ENCODE peak calls at places on chromosomes 16 and 17, in seven cellular contexts. G is stimulated activated CD4-positive, alpha-beta T cell treated with anti-CD3 and anti-CD28 coated beads, Interleukin-1b, Interleukin-23, amount 100 ng/mL, for 24 hours; E is heart right ventricle; K is HEK293T; Q is NCI-H1436; B is cardiac muscle cell; U is HFF-Myc. T is an unnamed sample.

GRCh38 chr17:2362016-2362415 is 24.7 kb downstream of the SGSM2 start:
- DNase-seq in G (no peak), E (no peak), K (no peak), Q (no peak), B (no peak), U (no peak), T (no peak)

GRCh38 chr17:48373882-48374281 is 56.1 kb downstream of the SKAP1 start:
- DNase-seq in G (no peak), E (no peak), K (no peak), Q (no peak), B (no peak), U (no peak), T (no peak)

GRCh38 chr16:74997042-74997491 is 1.8 kb upstream of the ZNRF1 start:
- DNase-seq in G (no peak), E (no peak), K (no peak), Q (no peak), B (no peak), U (no peak), T (no peak)

GRCh38 chr16:88770459-88771293 is 14.3 kb downstream of the PIEZO1 start:
- DNase-seq in G (no peak), E (peak; percentile 74), K (peak; percentile 77), Q (no peak), B (peak; percentile 78), U (no peak), T (peak; percentile 95)

GRCh38 chr16:23374721-23375120 is 72.6 kb downstream of the SCNN1B start:
- DNase-seq in G (no peak), E (no peak), K (no peak), Q (no peak), B (no peak), U (no peak), T (no peak)

GRCh38 chr17:48527742-48528028 is 3.1 kb downstream of the HOXB1 start:
- DNase-seq in G (no peak), E (no peak), K (no peak), Q (no peak), B (no peak), U (no peak), T (no peak)

GRCh38 chr16:50530277-50531236 is 17.6 kb upstream of the NKD1 start:
- DNase-seq in G (no peak), E (no peak), K (no peak), Q (no peak), B (no peak), U (no peak), T (no peak)

GRCh38 chr17:43467981-43468541 is 15.7 kb upstream of the DHX8 start:
- DNase-seq in G (no peak), E (no peak), K (no peak), Q (no peak), B (peak; percentile 58), U (peak; percentile 80), T (peak; percentile 46)

GRCh38 chr17:45992175-45992574 is 6.9 kb upstream of the STH start:
- DNase-seq in G (no peak), E (no peak), K (no peak), Q (no peak), B (no peak), U (no peak), T (no peak)

GRCh38 chr17:77924757-77925336 is 33.7 kb upstream of the TNRC6C start:
- DNase-seq in G (no peak), E (peak; percentile 60), K (no peak), Q (no peak), B (peak; percentile 97), U (no peak), T (no peak)

GRCh38 chr17:48892940-48893645 is 506 bp downstream of the ATP5MC1 start:
- DNase-seq in G (no peak), E (no peak), K (no peak), Q (no peak), B (no peak), U (no peak), T (no peak)

GRCh38 chr17:71505200-71505599 is 615.6 kb upstream of the SOX9 start:
- DNase-seq in G (no peak), E (no peak), K (no peak), Q (no peak), B (no peak), U (no peak), T (no peak)

GRCh38 chr16:15509051-15509592 is 74.7 kb downstream of the BMERB1 start:
- DNase-seq in G (no peak), E (no peak), K (no peak), Q (no peak), B (no peak), U (no peak), T (peak; percentile 27)

GRCh38 chr17:78715000-78715771 is 66.9 kb downstream of the CYTH1 start:
- DNase-seq in G (no peak), E (no peak), K (no peak), Q (no peak), B (no peak), U (no peak), T (peak; percentile 66)

GRCh38 chr16:86027366-86028126 is 128.6 kb downstream of the IRF8 start:
- DNase-seq in G (no peak), E (no peak), K (no peak), Q (no peak), B (no peak), U (no peak), T (no peak)

GRCh38 chr17:29659155-29659554 is 36.4 kb upstream of the CORO6 start:
- DNase-seq in G (no peak), E (no peak), K (no peak), Q (no peak), B (no peak), U (no peak), T (no peak)

GRCh38 chr17:50739098-50739497 is 19.7 kb downstream of the LUC7L3 start:
- DNase-seq in G (no peak), E (no peak), K (no peak), Q (no peak), B (no peak), U (no peak), T (no peak)

GRCh38 chr17:76884995-76885896 is 17.0 kb downstream of the MGAT5B start:
- DNase-seq in G (no peak), E (no peak), K (no peak), Q (no peak), B (no peak), U (no peak), T (no peak)

T was measured in SJCRH30.